ENCODE peak calls at places on chromosome 11, in five cellular contexts. One of them, this sample, is unnamed. For H3K36me3, the result is how much of the 10 kb centered on the place peaks cover.

GRCh38 chr11:6307879-6308278 is 12.4 kb downstream of the CAVIN3 start:
- DNase-seq in IMR-90: peak
- DNase-seq in HepG2: no peak
- DNase-seq in uterus: no peak
- DNase-seq in endodermal cell: no peak
- DNase-seq in this sample: no peak

GRCh38 chr11:64123102-64123434 is 42.8 kb downstream of the MACROD1 start:
- DNase-seq in IMR-90: no peak
- DNase-seq in endodermal cell: no peak
- DNase-seq in HepG2: no peak
- DNase-seq in uterus: no peak
- DNase-seq in this sample: no peak

GRCh38 chr11:78039919-78040671 is 17.0 kb upstream of the KCTD14 start:
- DNase-seq in HepG2: peak
- DNase-seq in IMR-90: peak
- DNase-seq in endodermal cell: no peak
- DNase-seq in uterus: peak
- DNase-seq in this sample: peak

GRCh38 chr11:13119928-13120520 is 110.9 kb downstream of the RASSF10 start:
- DNase-seq in endodermal cell: no peak
- DNase-seq in IMR-90: no peak
- DNase-seq in uterus: no peak
- DNase-seq in HepG2: no peak
- DNase-seq in this sample: no peak

GRCh38 chr11:3143136-3143880 is 21.8 kb downstream of the OSBPL5 start:
- DNase-seq in HepG2: no peak
- DNase-seq in IMR-90: no peak
- DNase-seq in uterus: no peak
- DNase-seq in endodermal cell: no peak
- DNase-seq in this sample: no peak

GRCh38 chr11:70671611-70672010 is 273.3 kb downstream of the CTTN start:
- DNase-seq in uterus: no peak
- DNase-seq in endodermal cell: no peak
- DNase-seq in HepG2: no peak
- DNase-seq in IMR-90: no peak
- DNase-seq in this sample: no peak

GRCh38 chr11:117457835-117458234 is 130.2 kb downstream of the CEP164 start:
- DNase-seq in IMR-90: no peak
- DNase-seq in uterus: no peak
- DNase-seq in endodermal cell: peak
- DNase-seq in HepG2: no peak
- DNase-seq in this sample: no peak

GRCh38 chr11:102306817-102307814 is 10.2 kb upstream of the BIRC3 start:
- DNase-seq in uterus: no peak
- DNase-seq in endodermal cell: no peak
- DNase-seq in IMR-90: no peak
- DNase-seq in HepG2: no peak
- DNase-seq in this sample: no peak

GRCh38 chr11:33178443-33179154 is 17.3 kb upstream of the CSTF3 start:
- DNase-seq in uterus: no peak
- DNase-seq in IMR-90: peak
- DNase-seq in HepG2: no peak
- DNase-seq in endodermal cell: no peak
- DNase-seq in this sample: no peak

GRCh38 chr11:94974178-94974577 is 669 bp downstream of the KDM4D start:
- DNase-seq in endodermal cell: no peak
- DNase-seq in IMR-90: no peak
- DNase-seq in uterus: no peak
- DNase-seq in HepG2: no peak
- DNase-seq in this sample: no peak

DNA sequence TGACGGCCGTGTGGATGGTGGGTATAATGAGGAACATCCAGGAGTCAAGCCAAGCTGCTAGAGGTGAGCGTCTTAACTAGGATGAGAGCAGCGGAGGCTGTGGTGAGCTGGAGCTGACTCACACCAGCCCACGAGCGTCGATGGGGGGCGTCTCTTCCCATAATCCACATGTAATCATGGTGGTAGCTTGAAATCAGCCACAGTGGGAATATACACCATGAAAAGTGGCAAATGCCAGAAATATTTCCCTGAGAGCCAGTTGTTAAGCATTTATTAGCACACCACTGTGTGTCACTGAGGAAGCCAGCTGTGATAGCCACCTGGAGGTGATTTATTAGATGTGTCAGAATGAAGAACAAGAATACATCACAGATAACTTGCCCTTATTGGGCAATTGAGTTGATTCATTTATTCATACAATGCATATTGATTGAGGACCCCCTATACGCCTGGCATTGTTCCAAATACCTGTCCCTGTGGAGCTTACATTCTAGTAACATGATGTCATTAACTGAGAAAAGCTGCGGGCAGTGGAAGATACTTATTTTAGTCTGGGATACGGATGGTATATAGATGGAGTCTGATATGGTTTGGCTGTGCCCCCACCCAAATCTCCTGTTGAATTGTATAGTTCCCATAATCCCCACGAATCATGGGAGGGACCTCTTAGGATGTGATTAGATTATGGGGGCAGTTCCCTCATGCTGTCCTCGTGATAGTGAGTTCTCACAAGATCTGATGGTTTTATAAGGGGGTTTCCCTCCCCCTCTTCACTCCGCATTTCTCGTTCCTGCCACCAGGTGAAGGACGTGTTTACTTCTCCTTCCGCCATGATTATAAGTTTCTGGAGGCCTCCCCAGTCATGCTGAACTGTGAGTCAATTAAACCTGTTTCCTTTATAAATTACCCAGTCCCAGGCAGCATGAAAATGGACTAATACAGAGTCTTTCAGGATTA is 473.4 kb downstream of the METTL15 start:
- DNase-seq in HepG2: no peak
- DNase-seq in endodermal cell: peak
- DNase-seq in uterus: no peak
- DNase-seq in IMR-90: peak
- DNase-seq in this sample: no peak
- TF ChIP-seq CTCF in HepG2: no peak
- TF ChIP-seq CTCF in endodermal cell: peak
- TF ChIP-seq CTCF in uterus: no peak
- TF ChIP-seq CTCF in IMR-90: no peak
- TF ChIP-seq CTCF in this sample: no peak

GRCh38 chr11:35192347-35192746 is 53.4 kb downstream of the CD44 start:
- DNase-seq in uterus: peak
- DNase-seq in IMR-90: peak
- DNase-seq in HepG2: peak
- DNase-seq in endodermal cell: no peak
- DNase-seq in this sample: no peak
- H3K36me3 ChIP-seq in uterus: under half
- H3K36me3 ChIP-seq in IMR-90: under half
- H3K36me3 ChIP-seq in HepG2: under half
- H3K36me3 ChIP-seq in endodermal cell: under half
- H3K36me3 ChIP-seq in this sample: under half

GRCh38 chr11:110074499-110074898 is 18.7 kb upstream of the ZC3H12C start:
- DNase-seq in uterus: no peak
- DNase-seq in endodermal cell: no peak
- DNase-seq in IMR-90: no peak
- DNase-seq in HepG2: no peak
- DNase-seq in this sample: no peak

GRCh38 chr11:110075087-110075821 is 17.9 kb upstream of the ZC3H12C start:
- DNase-seq in endodermal cell: no peak
- DNase-seq in IMR-90: no peak
- DNase-seq in uterus: no peak
- DNase-seq in HepG2: no peak
- DNase-seq in this sample: no peak

GRCh38 chr11:110076388-110076965 is 16.7 kb upstream of the ZC3H12C start:
- DNase-seq in IMR-90: no peak
- DNase-seq in endodermal cell: no peak
- DNase-seq in uterus: no peak
- DNase-seq in HepG2: no peak
- DNase-seq in this sample: no peak

GRCh38 chr11:110077318-110077717 is 15.9 kb upstream of the ZC3H12C start:
- DNase-seq in IMR-90: no peak
- DNase-seq in HepG2: no peak
- DNase-seq in uterus: no peak
- DNase-seq in endodermal cell: no peak
- DNase-seq in this sample: no peak

GRCh38 chr11:110075822-110076208 is 17.4 kb upstream of the ZC3H12C start:
- DNase-seq in uterus: no peak
- DNase-seq in HepG2: no peak
- DNase-seq in endodermal cell: no peak
- DNase-seq in IMR-90: no peak
- DNase-seq in this sample: no peak
- H3K27ac ChIP-seq in uterus: no peak
- H3K27ac ChIP-seq in HepG2: no peak
- H3K27ac ChIP-seq in endodermal cell: no peak
- H3K27ac ChIP-seq in IMR-90: no peak
- H3K27ac ChIP-seq in this sample: no peak

GRCh38 chr11:44633641-44634040 is 68.2 kb downstream of the CD82 start:
- DNase-seq in endodermal cell: peak
- DNase-seq in HepG2: no peak
- DNase-seq in IMR-90: no peak
- DNase-seq in uterus: no peak
- DNase-seq in this sample: peak
- TF ChIP-seq CTCF in endodermal cell: peak
- TF ChIP-seq CTCF in HepG2: no peak
- TF ChIP-seq CTCF in IMR-90: no peak
- TF ChIP-seq CTCF in uterus: no peak
- TF ChIP-seq CTCF in this sample: no peak

This sample was measured in right atrium auricular region.